ENCODE peak calls at places on chromosomes 12 and 14, in seven cellular contexts. One of them, this sample, is unnamed.

GRCh38 chr14:77607741-77608302 is 8.6 kb downstream of the SPTLC2 start:
- DNase-seq in stimulated activated naive B cell treated with anti-CD40 and anti-IgM and Interleukin-4, amounts not matched to agents 10 μg/mL and 1 μg/mL and 100 μg/mL, for 72 hours: no peak
- DNase-seq in ovary: no peak
- DNase-seq in pons: no peak
- DNase-seq in choroid plexus epithelial cell: no peak
- DNase-seq in activated T-helper 1 cell treated with Interleukin-2 at 50 U/mL for 16 hours: no peak
- DNase-seq in bronchial epithelial cell: no peak
- DNase-seq in this sample: no peak

GRCh38 chr12:103626498-103626897 is 39.4 kb downstream of the STAB2 start:
- DNase-seq in stimulated activated naive B cell treated with anti-CD40 and anti-IgM and Interleukin-4, amounts not matched to agents 10 μg/mL and 1 μg/mL and 100 μg/mL, for 72 hours: no peak
- DNase-seq in ovary: peak; percentile 24
- DNase-seq in pons: peak; percentile 47
- DNase-seq in choroid plexus epithelial cell: no peak
- DNase-seq in activated T-helper 1 cell treated with Interleukin-2 at 50 U/mL for 16 hours: no peak
- DNase-seq in bronchial epithelial cell: peak; percentile 67
- DNase-seq in this sample: peak; percentile 65

GRCh38 chr14:22844221-22845102 is 8.1 kb downstream of the MMP14 start:
- DNase-seq in stimulated activated naive B cell treated with anti-CD40 and anti-IgM and Interleukin-4, amounts not matched to agents 10 μg/mL and 1 μg/mL and 100 μg/mL, for 72 hours: no peak
- DNase-seq in ovary: no peak
- DNase-seq in pons: no peak
- DNase-seq in choroid plexus epithelial cell: no peak
- DNase-seq in activated T-helper 1 cell treated with Interleukin-2 at 50 U/mL for 16 hours: no peak
- DNase-seq in bronchial epithelial cell: no peak
- DNase-seq in this sample: no peak

GRCh38 chr12:46743471-46743870 is 82.3 kb downstream of the SLC38A4 start:
- DNase-seq in stimulated activated naive B cell treated with anti-CD40 and anti-IgM and Interleukin-4, amounts not matched to agents 10 μg/mL and 1 μg/mL and 100 μg/mL, for 72 hours: no peak
- DNase-seq in ovary: no peak
- DNase-seq in pons: no peak
- DNase-seq in choroid plexus epithelial cell: no peak
- DNase-seq in activated T-helper 1 cell treated with Interleukin-2 at 50 U/mL for 16 hours: no peak
- DNase-seq in bronchial epithelial cell: no peak
- DNase-seq in this sample: no peak

GRCh38 chr14:63493246-63493645 is 49.9 kb downstream of the PPP2R5E start:
- DNase-seq in stimulated activated naive B cell treated with anti-CD40 and anti-IgM and Interleukin-4, amounts not matched to agents 10 μg/mL and 1 μg/mL and 100 μg/mL, for 72 hours: no peak
- DNase-seq in ovary: no peak
- DNase-seq in pons: peak; percentile 46
- DNase-seq in choroid plexus epithelial cell: peak; percentile 46
- DNase-seq in activated T-helper 1 cell treated with Interleukin-2 at 50 U/mL for 16 hours: no peak
- DNase-seq in bronchial epithelial cell: peak; percentile 26
- DNase-seq in this sample: peak; percentile 34

GRCh38 chr14:104973215-104974145 is 4.7 kb downstream of the AHNAK2 start:
- DNase-seq in stimulated activated naive B cell treated with anti-CD40 and anti-IgM and Interleukin-4, amounts not matched to agents 10 μg/mL and 1 μg/mL and 100 μg/mL, for 72 hours: no peak
- DNase-seq in ovary: peak; percentile 82
- DNase-seq in pons: no peak
- DNase-seq in choroid plexus epithelial cell: peak; percentile 91
- DNase-seq in activated T-helper 1 cell treated with Interleukin-2 at 50 U/mL for 16 hours: no peak
- DNase-seq in bronchial epithelial cell: peak; percentile 97
- DNase-seq in this sample: peak; percentile 92

GRCh38 chr14:62118871-62119270 is 356.7 kb downstream of the SNAPC1 start:
- DNase-seq in stimulated activated naive B cell treated with anti-CD40 and anti-IgM and Interleukin-4, amounts not matched to agents 10 μg/mL and 1 μg/mL and 100 μg/mL, for 72 hours: no peak
- DNase-seq in ovary: no peak
- DNase-seq in pons: no peak
- DNase-seq in choroid plexus epithelial cell: no peak
- DNase-seq in activated T-helper 1 cell treated with Interleukin-2 at 50 U/mL for 16 hours: no peak
- DNase-seq in bronchial epithelial cell: no peak
- DNase-seq in this sample: no peak

GRCh38 chr12:115870527-115870926 is 407.0 kb downstream of the MED13L start:
- DNase-seq in stimulated activated naive B cell treated with anti-CD40 and anti-IgM and Interleukin-4, amounts not matched to agents 10 μg/mL and 1 μg/mL and 100 μg/mL, for 72 hours: no peak
- DNase-seq in ovary: no peak
- DNase-seq in pons: no peak
- DNase-seq in choroid plexus epithelial cell: no peak
- DNase-seq in activated T-helper 1 cell treated with Interleukin-2 at 50 U/mL for 16 hours: no peak
- DNase-seq in bronchial epithelial cell: no peak
- DNase-seq in this sample: no peak

GRCh38 chr12:6319446-6319845 is 9.0 kb downstream of the PLEKHG6 start:
- DNase-seq in stimulated activated naive B cell treated with anti-CD40 and anti-IgM and Interleukin-4, amounts not matched to agents 10 μg/mL and 1 μg/mL and 100 μg/mL, for 72 hours: no peak
- DNase-seq in ovary: no peak
- DNase-seq in pons: no peak
- DNase-seq in choroid plexus epithelial cell: no peak
- DNase-seq in activated T-helper 1 cell treated with Interleukin-2 at 50 U/mL for 16 hours: no peak
- DNase-seq in bronchial epithelial cell: no peak
- DNase-seq in this sample: no peak

GRCh38 chr14:59098377-59098776 is 90.1 kb upstream of the DAAM1 start:
- DNase-seq in stimulated activated naive B cell treated with anti-CD40 and anti-IgM and Interleukin-4, amounts not matched to agents 10 μg/mL and 1 μg/mL and 100 μg/mL, for 72 hours: no peak
- DNase-seq in ovary: no peak
- DNase-seq in pons: no peak
- DNase-seq in choroid plexus epithelial cell: peak; percentile 91
- DNase-seq in activated T-helper 1 cell treated with Interleukin-2 at 50 U/mL for 16 hours: no peak
- DNase-seq in bronchial epithelial cell: peak; percentile 93
- DNase-seq in this sample: no peak

GRCh38 chr12:107992870-107993451 is 136.1 kb upstream of the WSCD2 start:
- DNase-seq in stimulated activated naive B cell treated with anti-CD40 and anti-IgM and Interleukin-4, amounts not matched to agents 10 μg/mL and 1 μg/mL and 100 μg/mL, for 72 hours: no peak
- DNase-seq in ovary: no peak
- DNase-seq in pons: no peak
- DNase-seq in choroid plexus epithelial cell: peak; percentile 71
- DNase-seq in activated T-helper 1 cell treated with Interleukin-2 at 50 U/mL for 16 hours: no peak
- DNase-seq in bronchial epithelial cell: peak; percentile 62
- DNase-seq in this sample: no peak

GRCh38 chr12:104480826-104481457 is 24.2 kb downstream of the CHST11 start:
- DNase-seq in stimulated activated naive B cell treated with anti-CD40 and anti-IgM and Interleukin-4, amounts not matched to agents 10 μg/mL and 1 μg/mL and 100 μg/mL, for 72 hours: no peak
- DNase-seq in ovary: no peak
- DNase-seq in pons: peak; percentile 56
- DNase-seq in choroid plexus epithelial cell: peak; percentile 83
- DNase-seq in activated T-helper 1 cell treated with Interleukin-2 at 50 U/mL for 16 hours: no peak
- DNase-seq in bronchial epithelial cell: peak; percentile 72
- DNase-seq in this sample: peak; percentile 63

GRCh38 chr14:61533513-61534255 is 161.6 kb upstream of the HIF1A start:
- DNase-seq in stimulated activated naive B cell treated with anti-CD40 and anti-IgM and Interleukin-4, amounts not matched to agents 10 μg/mL and 1 μg/mL and 100 μg/mL, for 72 hours: no peak
- DNase-seq in ovary: no peak
- DNase-seq in pons: no peak
- DNase-seq in choroid plexus epithelial cell: no peak
- DNase-seq in activated T-helper 1 cell treated with Interleukin-2 at 50 U/mL for 16 hours: no peak
- DNase-seq in bronchial epithelial cell: peak; percentile 64
- DNase-seq in this sample: no peak

GRCh38 chr12:131487379-131488129 is 223.3 kb upstream of the SFSWAP start:
- DNase-seq in stimulated activated naive B cell treated with anti-CD40 and anti-IgM and Interleukin-4, amounts not matched to agents 10 μg/mL and 1 μg/mL and 100 μg/mL, for 72 hours: no peak
- DNase-seq in ovary: peak; percentile 45
- DNase-seq in pons: peak; percentile 59
- DNase-seq in choroid plexus epithelial cell: no peak
- DNase-seq in activated T-helper 1 cell treated with Interleukin-2 at 50 U/mL for 16 hours: no peak
- DNase-seq in bronchial epithelial cell: peak; percentile 47
- DNase-seq in this sample: no peak

GRCh38 chr12:78398750-78399149 is 465.8 kb upstream of the SYT1 start:
- DNase-seq in stimulated activated naive B cell treated with anti-CD40 and anti-IgM and Interleukin-4, amounts not matched to agents 10 μg/mL and 1 μg/mL and 100 μg/mL, for 72 hours: no peak
- DNase-seq in ovary: no peak
- DNase-seq in pons: no peak
- DNase-seq in choroid plexus epithelial cell: peak; percentile 23
- DNase-seq in activated T-helper 1 cell treated with Interleukin-2 at 50 U/mL for 16 hours: no peak
- DNase-seq in bronchial epithelial cell: no peak
- DNase-seq in this sample: no peak

GRCh38 chr12:90301734-90302133 is 593.1 kb upstream of the ATP2B1 start:
- DNase-seq in stimulated activated naive B cell treated with anti-CD40 and anti-IgM and Interleukin-4, amounts not matched to agents 10 μg/mL and 1 μg/mL and 100 μg/mL, for 72 hours: no peak
- DNase-seq in ovary: no peak
- DNase-seq in pons: no peak
- DNase-seq in choroid plexus epithelial cell: no peak
- DNase-seq in activated T-helper 1 cell treated with Interleukin-2 at 50 U/mL for 16 hours: no peak
- DNase-seq in bronchial epithelial cell: no peak
- DNase-seq in this sample: no peak

GRCh38 chr12:108700833-108701450 is 30.4 kb downstream of the CORO1C start:
- DNase-seq in stimulated activated naive B cell treated with anti-CD40 and anti-IgM and Interleukin-4, amounts not matched to agents 10 μg/mL and 1 μg/mL and 100 μg/mL, for 72 hours: no peak
- DNase-seq in ovary: no peak
- DNase-seq in pons: no peak
- DNase-seq in choroid plexus epithelial cell: no peak
- DNase-seq in activated T-helper 1 cell treated with Interleukin-2 at 50 U/mL for 16 hours: no peak
- DNase-seq in bronchial epithelial cell: peak; percentile 96
- DNase-seq in this sample: no peak

GRCh38 chr12:100555722-100556121 is 17.8 kb upstream of the GAS2L3 start:
- DNase-seq in stimulated activated naive B cell treated with anti-CD40 and anti-IgM and Interleukin-4, amounts not matched to agents 10 μg/mL and 1 μg/mL and 100 μg/mL, for 72 hours: no peak
- DNase-seq in ovary: no peak
- DNase-seq in pons: no peak
- DNase-seq in choroid plexus epithelial cell: peak; percentile 88
- DNase-seq in activated T-helper 1 cell treated with Interleukin-2 at 50 U/mL for 16 hours: no peak
- DNase-seq in bronchial epithelial cell: no peak
- DNase-seq in this sample: no peak

GRCh38 chr14:92982941-92983340 is 60.0 kb downstream of the CHGA start:
- DNase-seq in stimulated activated naive B cell treated with anti-CD40 and anti-IgM and Interleukin-4, amounts not matched to agents 10 μg/mL and 1 μg/mL and 100 μg/mL, for 72 hours: no peak
- DNase-seq in ovary: no peak
- DNase-seq in pons: no peak
- DNase-seq in choroid plexus epithelial cell: no peak
- DNase-seq in activated T-helper 1 cell treated with Interleukin-2 at 50 U/mL for 16 hours: no peak
- DNase-seq in bronchial epithelial cell: peak; percentile 15
- DNase-seq in this sample: peak; percentile 14

GRCh38 chr12:91219511-91219910 is 36.9 kb upstream of the DCN start:
- DNase-seq in stimulated activated naive B cell treated with anti-CD40 and anti-IgM and Interleukin-4, amounts not matched to agents 10 μg/mL and 1 μg/mL and 100 μg/mL, for 72 hours: no peak
- DNase-seq in ovary: no peak
- DNase-seq in pons: no peak
- DNase-seq in choroid plexus epithelial cell: peak; percentile 24
- DNase-seq in activated T-helper 1 cell treated with Interleukin-2 at 50 U/mL for 16 hours: no peak
- DNase-seq in bronchial epithelial cell: peak; percentile 82
- DNase-seq in this sample: no peak

GRCh38 chr12:49750027-49750977 is 8.9 kb downstream of the TMBIM6 start:
- DNase-seq in stimulated activated naive B cell treated with anti-CD40 and anti-IgM and Interleukin-4, amounts not matched to agents 10 μg/mL and 1 μg/mL and 100 μg/mL, for 72 hours: no peak
- DNase-seq in ovary: no peak
- DNase-seq in pons: no peak
- DNase-seq in choroid plexus epithelial cell: peak; percentile 87
- DNase-seq in activated T-helper 1 cell treated with Interleukin-2 at 50 U/mL for 16 hours: no peak
- DNase-seq in bronchial epithelial cell: peak; percentile 94
- DNase-seq in this sample: no peak

GRCh38 chr12:66092559-66093269 is 37.8 kb downstream of the LLPH start:
- DNase-seq in stimulated activated naive B cell treated with anti-CD40 and anti-IgM and Interleukin-4, amounts not matched to agents 10 μg/mL and 1 μg/mL and 100 μg/mL, for 72 hours: no peak
- DNase-seq in ovary: no peak
- DNase-seq in pons: no peak
- DNase-seq in choroid plexus epithelial cell: peak; percentile 43
- DNase-seq in activated T-helper 1 cell treated with Interleukin-2 at 50 U/mL for 16 hours: no peak
- DNase-seq in bronchial epithelial cell: peak; percentile 77
- DNase-seq in this sample: no peak

GRCh38 chr12:90027889-90028570 is 319.4 kb upstream of the ATP2B1 start:
- DNase-seq in stimulated activated naive B cell treated with anti-CD40 and anti-IgM and Interleukin-4, amounts not matched to agents 10 μg/mL and 1 μg/mL and 100 μg/mL, for 72 hours: no peak
- DNase-seq in ovary: no peak
- DNase-seq in pons: no peak
- DNase-seq in choroid plexus epithelial cell: no peak
- DNase-seq in activated T-helper 1 cell treated with Interleukin-2 at 50 U/mL for 16 hours: no peak
- DNase-seq in bronchial epithelial cell: no peak
- DNase-seq in this sample: no peak

GRCh38 chr12:120236124-120236398 is 29.5 kb downstream of the PXN start:
- DNase-seq in stimulated activated naive B cell treated with anti-CD40 and anti-IgM and Interleukin-4, amounts not matched to agents 10 μg/mL and 1 μg/mL and 100 μg/mL, for 72 hours: no peak
- DNase-seq in ovary: no peak
- DNase-seq in pons: no peak
- DNase-seq in choroid plexus epithelial cell: no peak
- DNase-seq in activated T-helper 1 cell treated with Interleukin-2 at 50 U/mL for 16 hours: no peak
- DNase-seq in bronchial epithelial cell: no peak
- DNase-seq in this sample: no peak

GRCh38 chr14:65255583-65256443 is 153.5 kb upstream of the MAX start:
- DNase-seq in stimulated activated naive B cell treated with anti-CD40 and anti-IgM and Interleukin-4, amounts not matched to agents 10 μg/mL and 1 μg/mL and 100 μg/mL, for 72 hours: no peak
- DNase-seq in ovary: no peak
- DNase-seq in pons: no peak
- DNase-seq in choroid plexus epithelial cell: peak; percentile 48
- DNase-seq in activated T-helper 1 cell treated with Interleukin-2 at 50 U/mL for 16 hours: no peak
- DNase-seq in bronchial epithelial cell: peak; percentile 84
- DNase-seq in this sample: no peak

GRCh38 chr14:104821971-104822608 is 21.2 kb downstream of the ZBTB42 start:
- DNase-seq in stimulated activated naive B cell treated with anti-CD40 and anti-IgM and Interleukin-4, amounts not matched to agents 10 μg/mL and 1 μg/mL and 100 μg/mL, for 72 hours: no peak
- DNase-seq in ovary: no peak
- DNase-seq in pons: no peak
- DNase-seq in choroid plexus epithelial cell: no peak
- DNase-seq in activated T-helper 1 cell treated with Interleukin-2 at 50 U/mL for 16 hours: no peak
- DNase-seq in bronchial epithelial cell: no peak
- DNase-seq in this sample: peak; percentile 48

GRCh38 chr14:100568164-100568997 is 18.8 kb downstream of the BEGAIN start:
- DNase-seq in stimulated activated naive B cell treated with anti-CD40 and anti-IgM and Interleukin-4, amounts not matched to agents 10 μg/mL and 1 μg/mL and 100 μg/mL, for 72 hours: no peak
- DNase-seq in ovary: no peak
- DNase-seq in pons: no peak
- DNase-seq in choroid plexus epithelial cell: no peak
- DNase-seq in activated T-helper 1 cell treated with Interleukin-2 at 50 U/mL for 16 hours: no peak
- DNase-seq in bronchial epithelial cell: no peak
- DNase-seq in this sample: no peak

GRCh38 chr12:58923781-58924180 is 3.5 kb upstream of the LRIG3 start:
- DNase-seq in stimulated activated naive B cell treated with anti-CD40 and anti-IgM and Interleukin-4, amounts not matched to agents 10 μg/mL and 1 μg/mL and 100 μg/mL, for 72 hours: no peak
- DNase-seq in ovary: no peak
- DNase-seq in pons: no peak
- DNase-seq in choroid plexus epithelial cell: no peak
- DNase-seq in activated T-helper 1 cell treated with Interleukin-2 at 50 U/mL for 16 hours: no peak
- DNase-seq in bronchial epithelial cell: peak; percentile 65
- DNase-seq in this sample: no peak

GRCh38 chr14:39247256-39247655 is 13.5 kb downstream of the MIA2 start:
- DNase-seq in stimulated activated naive B cell treated with anti-CD40 and anti-IgM and Interleukin-4, amounts not matched to agents 10 μg/mL and 1 μg/mL and 100 μg/mL, for 72 hours: no peak
- DNase-seq in ovary: no peak
- DNase-seq in pons: no peak
- DNase-seq in choroid plexus epithelial cell: peak; percentile 90
- DNase-seq in activated T-helper 1 cell treated with Interleukin-2 at 50 U/mL for 16 hours: no peak
- DNase-seq in bronchial epithelial cell: peak; percentile 92
- DNase-seq in this sample: no peak

GRCh38 chr14:105207460-105207901 is 26.4 kb upstream of the NUDT14 start:
- DNase-seq in stimulated activated naive B cell treated with anti-CD40 and anti-IgM and Interleukin-4, amounts not matched to agents 10 μg/mL and 1 μg/mL and 100 μg/mL, for 72 hours: no peak
- DNase-seq in ovary: no peak
- DNase-seq in pons: no peak
- DNase-seq in choroid plexus epithelial cell: no peak
- DNase-seq in activated T-helper 1 cell treated with Interleukin-2 at 50 U/mL for 16 hours: no peak
- DNase-seq in bronchial epithelial cell: no peak
- DNase-seq in this sample: peak; percentile 78

GRCh38 chr12:115966376-115966775 is 311.1 kb downstream of the MED13L start:
- DNase-seq in stimulated activated naive B cell treated with anti-CD40 and anti-IgM and Interleukin-4, amounts not matched to agents 10 μg/mL and 1 μg/mL and 100 μg/mL, for 72 hours: no peak
- DNase-seq in ovary: no peak
- DNase-seq in pons: no peak
- DNase-seq in choroid plexus epithelial cell: no peak
- DNase-seq in activated T-helper 1 cell treated with Interleukin-2 at 50 U/mL for 16 hours: no peak
- DNase-seq in bronchial epithelial cell: no peak
- DNase-seq in this sample: no peak

GRCh38 chr12:62912644-62913043 is 22.3 kb downstream of the PPM1H start:
- DNase-seq in stimulated activated naive B cell treated with anti-CD40 and anti-IgM and Interleukin-4, amounts not matched to agents 10 μg/mL and 1 μg/mL and 100 μg/mL, for 72 hours: no peak
- DNase-seq in ovary: no peak
- DNase-seq in pons: peak; percentile 25
- DNase-seq in choroid plexus epithelial cell: no peak
- DNase-seq in activated T-helper 1 cell treated with Interleukin-2 at 50 U/mL for 16 hours: no peak
- DNase-seq in bronchial epithelial cell: no peak
- DNase-seq in this sample: no peak

GRCh38 chr12:91990525-91990924 is 155.1 kb downstream of the BTG1 start:
- DNase-seq in stimulated activated naive B cell treated with anti-CD40 and anti-IgM and Interleukin-4, amounts not matched to agents 10 μg/mL and 1 μg/mL and 100 μg/mL, for 72 hours: no peak
- DNase-seq in ovary: no peak
- DNase-seq in pons: no peak
- DNase-seq in choroid plexus epithelial cell: peak; percentile 35
- DNase-seq in activated T-helper 1 cell treated with Interleukin-2 at 50 U/mL for 16 hours: no peak
- DNase-seq in bronchial epithelial cell: no peak
- DNase-seq in this sample: no peak

GRCh38 chr14:44961730-44962572 is at the start of the genes KLHL28 and TOGARAM1:
- DNase-seq in stimulated activated naive B cell treated with anti-CD40 and anti-IgM and Interleukin-4, amounts not matched to agents 10 μg/mL and 1 μg/mL and 100 μg/mL, for 72 hours: peak; percentile 98
- DNase-seq in ovary: peak; percentile 96
- DNase-seq in pons: peak; percentile 100
- DNase-seq in choroid plexus epithelial cell: peak; percentile 100
- DNase-seq in activated T-helper 1 cell treated with Interleukin-2 at 50 U/mL for 16 hours: peak; percentile 91
- DNase-seq in bronchial epithelial cell: peak; percentile 100
- DNase-seq in this sample: peak; percentile 96

GRCh38 chr14:52455291-52456088 is 96.8 kb downstream of the TXNDC16 start:
- DNase-seq in stimulated activated naive B cell treated with anti-CD40 and anti-IgM and Interleukin-4, amounts not matched to agents 10 μg/mL and 1 μg/mL and 100 μg/mL, for 72 hours: no peak
- DNase-seq in ovary: no peak
- DNase-seq in pons: no peak
- DNase-seq in choroid plexus epithelial cell: peak; percentile 62
- DNase-seq in activated T-helper 1 cell treated with Interleukin-2 at 50 U/mL for 16 hours: no peak
- DNase-seq in bronchial epithelial cell: peak; percentile 60
- DNase-seq in this sample: no peak

GRCh38 chr12:6613015-6613775 is 6.0 kb upstream of the CHD4 start:
- DNase-seq in stimulated activated naive B cell treated with anti-CD40 and anti-IgM and Interleukin-4, amounts not matched to agents 10 μg/mL and 1 μg/mL and 100 μg/mL, for 72 hours: no peak
- DNase-seq in ovary: peak; percentile 94
- DNase-seq in pons: peak; percentile 83
- DNase-seq in choroid plexus epithelial cell: peak; percentile 86
- DNase-seq in activated T-helper 1 cell treated with Interleukin-2 at 50 U/mL for 16 hours: no peak
- DNase-seq in bronchial epithelial cell: peak; percentile 42
- DNase-seq in this sample: peak; percentile 92